ENCODE peak calls at places on chromosome 14, in six cellular contexts. One of them, this sample, is unnamed.

GRCh38 chr14:65824285-65824977 is 411.9 kb downstream of the FUT8 start:
- DNase-seq in naive thymus-derived CD4-positive, alpha-beta T cell: peak
- DNase-seq in activated CD4-positive, alpha-beta T cell treated with anti-CD3 and anti-CD28 coated beads for 24 hours: peak
- DNase-seq in stimulated activated CD4-positive, alpha-beta T cell treated with anti-CD3 and anti-CD28 coated beads, TNF-alpha, amount 100 ng/mL, for 1 hour: peak
- DNase-seq in mesothelial cell of epicardium: no peak
- DNase-seq in SHP77: peak
- DNase-seq in this sample: peak

GRCh38 chr14:28671425-28671824 is 95.2 kb upstream of the FOXG1 start:
- DNase-seq in naive thymus-derived CD4-positive, alpha-beta T cell: no peak
- DNase-seq in SHP77: no peak
- DNase-seq in stimulated activated CD4-positive, alpha-beta T cell treated with anti-CD3 and anti-CD28 coated beads, TNF-alpha, amount 100 ng/mL, for 1 hour: no peak
- DNase-seq in mesothelial cell of epicardium: no peak
- DNase-seq in activated CD4-positive, alpha-beta T cell treated with anti-CD3 and anti-CD28 coated beads for 24 hours: no peak
- DNase-seq in this sample: no peak

GRCh38 chr14:49971156-49972141 is 78.6 kb downstream of the ARF6 start:
- DNase-seq in naive thymus-derived CD4-positive, alpha-beta T cell: peak
- DNase-seq in SHP77: peak
- DNase-seq in stimulated activated CD4-positive, alpha-beta T cell treated with anti-CD3 and anti-CD28 coated beads, TNF-alpha, amount 100 ng/mL, for 1 hour: peak
- DNase-seq in mesothelial cell of epicardium: no peak
- DNase-seq in activated CD4-positive, alpha-beta T cell treated with anti-CD3 and anti-CD28 coated beads for 24 hours: no peak
- DNase-seq in this sample: peak

GRCh38 chr14:20684662-20685456 is 499 bp downstream of the RNASE4 start:
- DNase-seq in activated CD4-positive, alpha-beta T cell treated with anti-CD3 and anti-CD28 coated beads for 24 hours: no peak
- DNase-seq in SHP77: peak
- DNase-seq in mesothelial cell of epicardium: no peak
- DNase-seq in naive thymus-derived CD4-positive, alpha-beta T cell: no peak
- DNase-seq in stimulated activated CD4-positive, alpha-beta T cell treated with anti-CD3 and anti-CD28 coated beads, TNF-alpha, amount 100 ng/mL, for 1 hour: no peak
- DNase-seq in this sample: no peak

GRCh38 chr14:64708148-64709004 is 4.2 kb downstream of the PLEKHG3 start:
- DNase-seq in naive thymus-derived CD4-positive, alpha-beta T cell: no peak
- DNase-seq in activated CD4-positive, alpha-beta T cell treated with anti-CD3 and anti-CD28 coated beads for 24 hours: no peak
- DNase-seq in SHP77: no peak
- DNase-seq in stimulated activated CD4-positive, alpha-beta T cell treated with anti-CD3 and anti-CD28 coated beads, TNF-alpha, amount 100 ng/mL, for 1 hour: no peak
- DNase-seq in mesothelial cell of epicardium: no peak
- DNase-seq in this sample: no peak

GRCh38 chr14:38125484-38125912 is 82.2 kb upstream of the SSTR1 start:
- DNase-seq in activated CD4-positive, alpha-beta T cell treated with anti-CD3 and anti-CD28 coated beads for 24 hours: no peak
- DNase-seq in naive thymus-derived CD4-positive, alpha-beta T cell: peak
- DNase-seq in SHP77: peak
- DNase-seq in mesothelial cell of epicardium: no peak
- DNase-seq in stimulated activated CD4-positive, alpha-beta T cell treated with anti-CD3 and anti-CD28 coated beads, TNF-alpha, amount 100 ng/mL, for 1 hour: no peak
- DNase-seq in this sample: no peak

GRCh38 chr14:59632381-59632780 is 55.8 kb upstream of the CCDC175 start:
- DNase-seq in activated CD4-positive, alpha-beta T cell treated with anti-CD3 and anti-CD28 coated beads for 24 hours: peak
- DNase-seq in naive thymus-derived CD4-positive, alpha-beta T cell: no peak
- DNase-seq in stimulated activated CD4-positive, alpha-beta T cell treated with anti-CD3 and anti-CD28 coated beads, TNF-alpha, amount 100 ng/mL, for 1 hour: no peak
- DNase-seq in SHP77: peak
- DNase-seq in mesothelial cell of epicardium: no peak
- DNase-seq in this sample: peak

GRCh38 chr14:61128382-61129167 is 147.5 kb downstream of the SLC38A6 start:
- DNase-seq in mesothelial cell of epicardium: no peak
- DNase-seq in SHP77: no peak
- DNase-seq in naive thymus-derived CD4-positive, alpha-beta T cell: no peak
- DNase-seq in activated CD4-positive, alpha-beta T cell treated with anti-CD3 and anti-CD28 coated beads for 24 hours: no peak
- DNase-seq in stimulated activated CD4-positive, alpha-beta T cell treated with anti-CD3 and anti-CD28 coated beads, TNF-alpha, amount 100 ng/mL, for 1 hour: no peak
- DNase-seq in this sample: no peak

GRCh38 chr14:78902010-78902623 is 731.9 kb downstream of the NRXN3 start:
- DNase-seq in SHP77: peak
- DNase-seq in activated CD4-positive, alpha-beta T cell treated with anti-CD3 and anti-CD28 coated beads for 24 hours: no peak
- DNase-seq in stimulated activated CD4-positive, alpha-beta T cell treated with anti-CD3 and anti-CD28 coated beads, TNF-alpha, amount 100 ng/mL, for 1 hour: no peak
- DNase-seq in mesothelial cell of epicardium: peak
- DNase-seq in naive thymus-derived CD4-positive, alpha-beta T cell: no peak
- DNase-seq in this sample: peak

GRCh38 chr14:99041141-99041819 is 230.7 kb downstream of the BCL11B start:
- DNase-seq in activated CD4-positive, alpha-beta T cell treated with anti-CD3 and anti-CD28 coated beads for 24 hours: no peak
- DNase-seq in naive thymus-derived CD4-positive, alpha-beta T cell: no peak
- DNase-seq in SHP77: no peak
- DNase-seq in stimulated activated CD4-positive, alpha-beta T cell treated with anti-CD3 and anti-CD28 coated beads, TNF-alpha, amount 100 ng/mL, for 1 hour: no peak
- DNase-seq in mesothelial cell of epicardium: no peak
- DNase-seq in this sample: no peak

GRCh38 chr14:35402323-35403084 is 2.0 kb downstream of the NFKBIA start:
- DNase-seq in naive thymus-derived CD4-positive, alpha-beta T cell: peak
- DNase-seq in stimulated activated CD4-positive, alpha-beta T cell treated with anti-CD3 and anti-CD28 coated beads, TNF-alpha, amount 100 ng/mL, for 1 hour: no peak
- DNase-seq in SHP77: no peak
- DNase-seq in activated CD4-positive, alpha-beta T cell treated with anti-CD3 and anti-CD28 coated beads for 24 hours: no peak
- DNase-seq in mesothelial cell of epicardium: no peak
- DNase-seq in this sample: peak

GRCh38 chr14:43116341-43116740 is 1390.7 kb downstream of the FSCB start:
- DNase-seq in stimulated activated CD4-positive, alpha-beta T cell treated with anti-CD3 and anti-CD28 coated beads, TNF-alpha, amount 100 ng/mL, for 1 hour: no peak
- DNase-seq in naive thymus-derived CD4-positive, alpha-beta T cell: no peak
- DNase-seq in SHP77: no peak
- DNase-seq in mesothelial cell of epicardium: no peak
- DNase-seq in activated CD4-positive, alpha-beta T cell treated with anti-CD3 and anti-CD28 coated beads for 24 hours: no peak
- DNase-seq in this sample: no peak

GRCh38 chr14:42277840-42278239 is 671.2 kb downstream of the LRFN5 start:
- DNase-seq in stimulated activated CD4-positive, alpha-beta T cell treated with anti-CD3 and anti-CD28 coated beads, TNF-alpha, amount 100 ng/mL, for 1 hour: no peak
- DNase-seq in mesothelial cell of epicardium: no peak
- DNase-seq in SHP77: no peak
- DNase-seq in activated CD4-positive, alpha-beta T cell treated with anti-CD3 and anti-CD28 coated beads for 24 hours: no peak
- DNase-seq in naive thymus-derived CD4-positive, alpha-beta T cell: no peak
- DNase-seq in this sample: no peak

GRCh38 chr14:53019391-53019790 is 68.5 kb upstream of the FERMT2 start:
- DNase-seq in SHP77: no peak
- DNase-seq in mesothelial cell of epicardium: no peak
- DNase-seq in naive thymus-derived CD4-positive, alpha-beta T cell: no peak
- DNase-seq in stimulated activated CD4-positive, alpha-beta T cell treated with anti-CD3 and anti-CD28 coated beads, TNF-alpha, amount 100 ng/mL, for 1 hour: no peak
- DNase-seq in activated CD4-positive, alpha-beta T cell treated with anti-CD3 and anti-CD28 coated beads for 24 hours: no peak
- DNase-seq in this sample: no peak

GRCh38 chr14:60662987-60663386 is 13.7 kb upstream of the SIX1 start:
- DNase-seq in mesothelial cell of epicardium: no peak
- DNase-seq in activated CD4-positive, alpha-beta T cell treated with anti-CD3 and anti-CD28 coated beads for 24 hours: no peak
- DNase-seq in SHP77: no peak
- DNase-seq in stimulated activated CD4-positive, alpha-beta T cell treated with anti-CD3 and anti-CD28 coated beads, TNF-alpha, amount 100 ng/mL, for 1 hour: no peak
- DNase-seq in naive thymus-derived CD4-positive, alpha-beta T cell: no peak
- DNase-seq in this sample: no peak

GRCh38 chr14:95498622-95499353 is 17.7 kb downstream of the SYNE3 start:
- DNase-seq in activated CD4-positive, alpha-beta T cell treated with anti-CD3 and anti-CD28 coated beads for 24 hours: no peak
- DNase-seq in SHP77: no peak
- DNase-seq in naive thymus-derived CD4-positive, alpha-beta T cell: no peak
- DNase-seq in stimulated activated CD4-positive, alpha-beta T cell treated with anti-CD3 and anti-CD28 coated beads, TNF-alpha, amount 100 ng/mL, for 1 hour: no peak
- DNase-seq in mesothelial cell of epicardium: no peak
- DNase-seq in this sample: no peak

This sample was measured in activated CD8-positive, alpha-beta T cell treated with anti-CD3 and anti-CD28 coated beads for 36 hours.